ENCODE peak calls at places on chromosomes 13 and 19, in ten cellular contexts. V is mesendoderm; N is IMR-90; K is H1; U is CD8-positive, alpha-beta memory T cell; A is right cardiac atrium; P is OCI-LY7; J is effector memory CD4-positive, alpha-beta T cell; W is sigmoid colon; M is upper lobe of right lung. H is an unnamed sample.

GRCh38 chr19:13150919-13151604 is 851 bp downstream of the IER2 start:
- DNase-seq in V (no peak), N (no peak), K (no peak), U (no peak), A (no peak), P (peak; percentile 34), J (no peak), W (no peak), M (no peak), H (no peak)

GRCh38 chr19:49920624-49921363 is 8.2 kb upstream of the ATF5 start:
- DNase-seq in V (no peak), N (no peak), K (no peak), U (no peak), A (no peak), P (no peak), J (no peak), W (no peak), M (no peak), H (no peak)

GRCh38 chr13:50494110-50494509 is 349.4 kb downstream of the DLEU7 start:
- DNase-seq in V (no peak), N (no peak), K (no peak), U (no peak), A (no peak), P (peak; percentile 0), J (no peak), W (no peak), M (no peak), H (no peak)

GRCh38 chr13:22061371-22061805 is 390.5 kb downstream of the FGF9 start:
- DNase-seq in V (peak; percentile 73), N (no peak), K (no peak), U (peak; percentile 37), A (no peak), P (no peak), J (peak; percentile 28), W (no peak), M (no peak), H (no peak)

GRCh38 chr19:2282062-2282861 is at the start of gene PEAK3:
- DNase-seq in V (peak; percentile 81), N (peak; percentile 24), K (no peak), U (no peak), A (peak; percentile 94), P (no peak), J (no peak), W (peak; percentile 89), M (peak; percentile 92), H (peak; percentile 57)

GRCh38 chr13:37835392-37835791 is 34.2 kb downstream of the TRPC4 start:
- DNase-seq in V (no peak), N (no peak), K (no peak), U (no peak), A (no peak), P (peak; percentile 60), J (no peak), W (no peak), M (no peak), H (no peak)

GRCh38 chr13:88107486-88108044 is 436.4 kb downstream of the SLITRK5 start:
- DNase-seq in V (no peak), N (no peak), K (no peak), U (no peak), A (no peak), P (no peak), J (no peak), W (no peak), M (no peak), H (no peak)

GRCh38 chr13:109945206-109945960 is 159.0 kb upstream of the IRS2 start:
- DNase-seq in V (no peak), N (peak; percentile 79), K (no peak), U (no peak), A (no peak), P (no peak), J (no peak), W (no peak), M (no peak), H (peak; percentile 66)

GRCh38 chr13:28489975-28490550 is 4.9 kb downstream of the FLT1 start:
- DNase-seq in V (peak; percentile 28), N (no peak), K (no peak), U (no peak), A (peak; percentile 41), P (no peak), J (no peak), W (no peak), M (no peak), H (no peak)

GRCh38 chr19:54309811-54310210 is 3.2 kb downstream of the LILRA5 start:
- DNase-seq in V (no peak), N (no peak), K (no peak), U (no peak), A (no peak), P (no peak), J (no peak), W (no peak), M (no peak), H (no peak)

GRCh38 chr13:99322297-99323103 is 15.3 kb upstream of the GPR183 start:
- DNase-seq in V (peak; percentile 37), N (peak; percentile 89), K (no peak), U (no peak), A (no peak), P (no peak), J (peak; percentile 55), W (no peak), M (no peak), H (peak; percentile 92)

GRCh38 chr13:64078480-64078936 is 2662.9 kb upstream of the PCDH20 start:
- DNase-seq in V (no peak), N (no peak), K (no peak), U (no peak), A (peak; percentile 41), P (no peak), J (no peak), W (peak; percentile 50), M (no peak), H (no peak)

DNA sequence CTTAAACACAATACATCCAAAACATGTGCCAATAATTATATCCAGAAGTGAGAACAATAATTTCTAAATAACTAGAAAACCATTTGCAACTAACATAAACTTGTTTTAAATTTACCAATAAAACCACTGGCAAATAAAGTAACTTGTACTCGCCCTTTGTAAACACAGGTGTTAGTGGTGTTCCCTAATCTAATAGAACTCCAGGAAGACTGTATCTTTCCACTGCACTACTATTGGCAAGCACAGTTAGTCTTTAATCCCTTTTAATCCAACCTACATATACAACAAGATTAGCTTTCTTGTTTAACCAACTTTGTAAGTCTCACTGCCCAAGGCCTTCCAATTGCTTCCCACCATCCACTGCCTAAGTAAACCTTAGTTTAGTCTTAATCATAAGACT is 79.5 kb downstream of the PCDH9 start:
- DNase-seq in V (no peak), N (no peak), K (no peak), U (no peak), A (no peak), P (no peak), J (no peak), W (no peak), M (no peak), H (no peak)
- H3K27ac ChIP-seq in V (no peak overlapping the region), N (no peak overlapping the region), K (no peak overlapping the region), U (no peak overlapping the region), A (no peak overlapping the region), P (no peak overlapping the region), J (no peak overlapping the region), W (no peak overlapping the region), M (no peak overlapping the region), H (no peak overlapping the region)

GRCh38 chr19:34926685-34927375 is at the start of gene ZNF30:
- DNase-seq in V (peak; percentile 96), N (peak; percentile 88), K (peak; percentile 77), U (peak; percentile 55), A (peak; percentile 98), P (no peak), J (peak; percentile 36), W (peak; percentile 95), M (peak; percentile 97), H (peak; percentile 90)

GRCh38 chr19:34925278-34925855 is 1.3 kb upstream of the ZNF30 start:
- DNase-seq in V (no peak), N (no peak), K (no peak), U (no peak), A (peak; percentile 71), P (no peak), J (no peak), W (no peak), M (peak; percentile 63), H (no peak)

GRCh38 chr19:34926361-34926684 is 380 bp upstream of the ZNF30 start:
- DNase-seq in V (no peak), N (no peak), K (no peak), U (no peak), A (no peak), P (no peak), J (no peak), W (no peak), M (no peak), H (no peak)
- H3K27ac ChIP-seq in V (no peak overlapping the region), N (no peak overlapping the region), K (no peak overlapping the region), U (no peak overlapping the region), A (no peak overlapping the region), P (no peak overlapping the region), J (no peak overlapping the region), W (peak overlapping the region; percentile 86), M (no peak overlapping the region), H (no peak overlapping the region)

GRCh38 chr13:53242015-53242414 is 213.4 kb downstream of the OLFM4 start:
- DNase-seq in V (no peak), N (no peak), K (no peak), U (no peak), A (no peak), P (no peak), J (no peak), W (no peak), M (no peak), H (no peak)

GRCh38 chr13:53237696-53238095 is 209.1 kb downstream of the OLFM4 start:
- DNase-seq in V (peak; percentile 70), N (no peak), K (no peak), U (no peak), A (no peak), P (no peak), J (no peak), W (no peak), M (no peak), H (no peak)

GRCh38 chr13:53238241-53238640 is 209.6 kb downstream of the OLFM4 start:
- DNase-seq in V (peak; percentile 66), N (no peak), K (no peak), U (no peak), A (no peak), P (no peak), J (no peak), W (no peak), M (no peak), H (no peak)

GRCh38 chr13:53240316-53240715 is 211.7 kb downstream of the OLFM4 start:
- DNase-seq in V (no peak), N (no peak), K (no peak), U (no peak), A (no peak), P (no peak), J (no peak), W (no peak), M (no peak), H (no peak)
- H3K27ac ChIP-seq in V (no peak overlapping the region), N (no peak overlapping the region), K (no peak overlapping the region), U (no peak overlapping the region), A (no peak overlapping the region), P (no peak overlapping the region), J (no peak overlapping the region), W (no peak overlapping the region), M (no peak overlapping the region), H (no peak overlapping the region)

DNA sequence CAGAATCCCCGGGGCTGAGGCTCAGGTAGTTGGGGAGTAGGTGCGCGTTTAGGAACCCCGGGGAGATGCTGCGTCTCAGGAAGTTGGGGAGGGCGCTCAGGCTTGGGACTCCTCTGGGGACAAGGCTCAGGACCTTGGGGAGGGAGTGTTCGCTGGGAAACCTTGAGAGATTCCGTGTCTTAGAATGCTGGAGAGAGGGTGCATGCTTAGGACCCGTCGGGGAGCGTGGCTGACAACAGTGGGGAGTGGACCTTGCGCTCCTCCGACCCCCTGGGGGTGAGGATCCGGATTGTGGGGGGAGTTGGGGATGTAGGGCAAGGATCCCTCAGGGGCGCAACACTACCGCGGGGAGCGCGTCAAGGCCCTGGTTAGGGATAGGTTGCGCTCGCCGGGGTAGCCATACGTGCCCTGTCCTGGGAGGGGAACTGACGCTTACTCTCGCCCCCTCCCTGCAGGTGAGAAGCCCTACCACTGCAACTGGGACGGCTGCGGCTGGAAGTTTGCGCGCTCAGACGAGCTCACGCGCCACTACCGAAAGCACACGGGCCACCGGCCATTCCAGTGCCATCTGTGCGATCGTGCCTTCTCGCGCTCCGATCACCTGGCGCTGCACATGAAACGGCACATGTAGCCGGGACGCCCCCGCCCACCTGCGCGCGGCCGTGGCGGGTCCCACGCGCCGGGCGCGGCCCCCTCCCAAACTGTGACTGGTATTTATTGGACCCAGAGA is 1.9 kb downstream of the KLF2 start:
- DNase-seq in V (peak; percentile 54), N (no peak), K (no peak), U (peak; percentile 32), A (peak; percentile 74), P (peak; percentile 57), J (peak; percentile 31), W (no peak), M (peak; percentile 68), H (peak; percentile 19)
- H3K27ac ChIP-seq in V (no peak overlapping the region), N (no peak overlapping the region), K (no peak overlapping the region), U (peak overlapping the region; percentile 100), A (peak overlapping the region; percentile 81), P (peak overlapping the region; percentile 69), J (peak overlapping the region; percentile 89), W (peak overlapping the region; percentile 97), M (peak overlapping the region; percentile 96), H (peak overlapping the region; percentile 70)